ENCODE peak calls at places on chromosome 22, in nine cellular contexts. I, Y, Z, M, U, S, E, G and P are unnamed samples.

GRCh38 chr22:33747576-33748180 is 172.6 kb downstream of the LARGE1 start:
- DNase-seq in I (peak; percentile 7), Y (no peak), Z (no peak), M (no peak), U (peak; percentile 18), S (no peak), E (no peak), G (no peak), P (no peak)

GRCh38 chr22:43039800-43040199 is 24.9 kb upstream of the PACSIN2 start:
- DNase-seq in I (no peak), Y (no peak), Z (no peak), M (peak; percentile 25), U (no peak), S (no peak), E (no peak), G (no peak), P (no peak)

GRCh38 chr22:31098633-31099110 is 8.7 kb downstream of the SELENOM start:
- DNase-seq in I (no peak), Y (no peak), Z (peak; percentile 94), M (no peak), U (peak; percentile 58), S (peak; percentile 88), E (no peak), G (no peak), P (no peak)

GRCh38 chr22:47460870-47461269 is 698.4 kb downstream of the TBC1D22A start:
- DNase-seq in I (peak; percentile 21), Y (no peak), Z (no peak), M (peak; percentile 19), U (no peak), S (no peak), E (no peak), G (no peak), P (no peak)

GRCh38 chr22:39155421-39155820 is 2.9 kb upstream of the CBX7 start:
- DNase-seq in I (no peak), Y (no peak), Z (no peak), M (no peak), U (no peak), S (no peak), E (no peak), G (no peak), P (no peak)

GRCh38 chr22:30062934-30063333 is 17.3 kb upstream of the HORMAD2 start:
- DNase-seq in I (no peak), Y (no peak), Z (no peak), M (no peak), U (no peak), S (no peak), E (no peak), G (no peak), P (no peak)

GRCh38 chr22:46043816-46044717 is 67.1 kb upstream of the WNT7B start:
- DNase-seq in I (no peak), Y (no peak), Z (peak; percentile 68), M (no peak), U (no peak), S (no peak), E (no peak), G (no peak), P (no peak)

GRCh38 chr22:20567993-20568417 is 60.6 kb downstream of the MED15 start:
- DNase-seq in I (peak; percentile 50), Y (peak; percentile 23), Z (peak; percentile 40), M (no peak), U (no peak), S (no peak), E (no peak), G (no peak), P (no peak)

GRCh38 chr22:23862103-23862502 is 4.4 kb downstream of the SLC2A11 start:
- DNase-seq in I (peak; percentile 59), Y (peak; percentile 32), Z (peak; percentile 74), M (no peak), U (peak; percentile 65), S (no peak), E (no peak), G (peak; percentile 60), P (no peak)

GRCh38 chr22:32043391-32043790 is 330 bp downstream of the SLC5A1 start:
- DNase-seq in I (no peak), Y (no peak), Z (no peak), M (no peak), U (no peak), S (no peak), E (no peak), G (no peak), P (no peak)

GRCh38 chr22:30717331-30717921 is 22.8 kb downstream of the OSBP2 start:
- DNase-seq in I (peak; percentile 6), Y (peak; percentile 54), Z (no peak), M (peak; percentile 12), U (no peak), S (no peak), E (no peak), G (no peak), P (no peak)

GRCh38 chr22:23401910-23402274 is 178.2 kb downstream of the IGLL1 start:
- DNase-seq in I (no peak), Y (no peak), Z (no peak), M (no peak), U (peak; percentile 75), S (peak; percentile 36), E (no peak), G (no peak), P (no peak)

GRCh38 chr22:28894320-28894719 is 10.9 kb downstream of the ZNRF3 start:
- DNase-seq in I (no peak), Y (no peak), Z (no peak), M (no peak), U (no peak), S (no peak), E (no peak), G (peak; percentile 92), P (no peak)

GRCh38 chr22:19942886-19943664 is 1.5 kb upstream of the TXNRD2 start:
- DNase-seq in I (peak; percentile 51), Y (no peak), Z (no peak), M (peak; percentile 64), U (no peak), S (no peak), E (no peak), G (peak; percentile 72), P (no peak)

GRCh38 chr22:26805131-26805530 is 147.7 kb downstream of the MIAT start:
- DNase-seq in I (no peak), Y (no peak), Z (no peak), M (no peak), U (no peak), S (no peak), E (no peak), G (no peak), P (no peak)
- TF ChIP-seq REST in I (no peak), Y (no peak), Z (no peak), M (no peak), U (no peak), S (no peak), E (no peak), G (no peak), P (no peak)

GRCh38 chr22:27132896-27133500 is 475.6 kb downstream of the MIAT start:
- DNase-seq in I (no peak), Y (no peak), Z (no peak), M (no peak), U (no peak), S (no peak), E (no peak), G (peak; percentile 40), P (no peak)
- TF ChIP-seq REST in I (no peak), Y (no peak), Z (no peak), M (no peak), U (no peak), S (no peak), E (no peak), G (no peak), P (no peak)

GRCh38 chr22:41561788-41562187 is 978 bp downstream of the CSDC2 start:
- DNase-seq in I (no peak), Y (no peak), Z (no peak), M (no peak), U (no peak), S (no peak), E (no peak), G (no peak), P (no peak)

GRCh38 chr22:41555325-41555724 is 5.5 kb upstream of the CSDC2 start:
- DNase-seq in I (no peak), Y (no peak), Z (no peak), M (no peak), U (no peak), S (no peak), E (no peak), G (no peak), P (no peak)

GRCh38 chr22:41560095-41560487 is 719 bp upstream of the CSDC2 start:
- DNase-seq in I (no peak), Y (no peak), Z (no peak), M (no peak), U (no peak), S (no peak), E (no peak), G (no peak), P (no peak)

GRCh38 chr22:41561335-41561734 is 525 bp downstream of the CSDC2 start:
- DNase-seq in I (no peak), Y (no peak), Z (peak; percentile 47), M (no peak), U (no peak), S (no peak), E (no peak), G (no peak), P (no peak)

DNA sequence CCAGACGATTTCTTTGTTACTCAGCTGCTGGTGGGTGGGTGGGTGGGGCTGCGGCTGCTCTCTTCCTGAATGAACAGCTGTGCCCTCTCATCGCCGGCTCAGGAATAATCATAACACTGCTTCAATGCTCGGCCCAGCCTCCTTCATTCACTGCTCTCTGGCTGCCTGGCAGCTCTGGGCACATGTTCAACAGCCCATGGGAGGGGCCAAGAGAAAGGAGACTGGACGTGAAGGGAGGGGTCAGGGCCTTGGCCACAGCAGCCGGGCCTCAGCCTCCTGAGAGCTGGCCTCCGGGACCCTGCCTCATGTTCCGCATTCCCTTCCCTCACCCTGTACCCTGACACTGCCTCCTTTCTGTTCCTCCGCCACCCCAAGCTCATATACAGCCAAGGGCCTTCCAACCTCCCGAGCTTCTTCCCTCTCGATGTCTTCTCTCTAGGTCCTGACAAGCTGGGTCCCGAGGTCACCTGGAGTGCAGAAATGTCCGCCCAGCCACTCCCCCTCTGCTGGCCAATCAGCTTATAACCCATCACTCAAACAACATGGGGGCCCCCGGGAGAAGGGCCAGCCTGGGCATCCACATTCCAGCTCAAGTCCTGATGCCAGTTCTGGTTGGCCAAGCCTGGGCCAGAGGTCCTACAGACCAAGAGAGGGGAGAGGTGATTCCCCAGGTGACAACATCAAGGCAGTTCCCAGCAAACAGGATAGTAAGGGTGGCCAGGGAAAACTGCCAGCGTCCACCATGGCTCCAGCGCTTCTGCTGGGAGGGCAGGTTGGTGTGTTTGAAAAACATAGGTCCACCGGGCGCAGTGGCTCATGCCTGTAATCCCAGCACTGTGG is 3.2 kb upstream of the CSDC2 start:
- DNase-seq in I (no peak), Y (no peak), Z (peak; percentile 57), M (peak; percentile 70), U (no peak), S (peak; percentile 55), E (no peak), G (no peak), P (no peak)
- TF ChIP-seq REST in I (no peak), Y (no peak), Z (no peak), M (no peak), U (no peak), S (no peak), E (no peak), G (no peak), P (no peak)

GRCh38 chr22:17836977-17837742 is 62.9 kb upstream of the BID start:
- DNase-seq in I (no peak), Y (no peak), Z (peak; percentile 52), M (no peak), U (no peak), S (no peak), E (no peak), G (no peak), P (no peak)
- TF ChIP-seq REST in I (no peak), Y (no peak), Z (no peak), M (no peak), U (no peak), S (no peak), E (no peak), G (no peak), P (no peak)

GRCh38 chr22:40241200-40241763 is 63.6 kb downstream of the TNRC6B start:
- DNase-seq in I (no peak), Y (no peak), Z (no peak), M (no peak), U (no peak), S (no peak), E (no peak), G (no peak), P (no peak)
- TF ChIP-seq REST in I (no peak), Y (no peak), Z (no peak), M (no peak), U (no peak), S (no peak), E (no peak), G (no peak), P (no peak)